ENCODE peak calls at places on chromosomes 13 and 19, in eight cellular contexts. Q, A, M, E, X, N, J and I are unnamed samples.
A peak's percentile ranks its signal among the peaks of the same experiment; 100 is the strongest.

GRCh38 chr13:29684441-29684840 is 89.0 kb upstream of the SLC7A1 start:
- DNase-seq in J (no peak), E (no peak), Q (peak; percentile 59), X (no peak), N (no peak), M (no peak), A (no peak), I (no peak)

GRCh38 chr13:101624210-101624922 is 171.9 kb downstream of the ITGBL1 start:
- DNase-seq in X (no peak), J (peak; percentile 7), A (no peak), N (no peak), Q (no peak), M (no peak), E (no peak), I (no peak)

GRCh38 chr19:40302224-40303011 is 17.3 kb upstream of the AKT2 start:
- DNase-seq in A (no peak), M (no peak), X (no peak), N (no peak), E (no peak), Q (no peak), J (no peak), I (no peak)

GRCh38 chr19:31070126-31070525 is 279.1 kb downstream of the TSHZ3 start:
- DNase-seq in M (no peak), E (no peak), Q (no peak), X (no peak), J (no peak), N (no peak), A (no peak), I (no peak)

GRCh38 chr13:72990883-72991282 is 67.9 kb upstream of the KLF5 start:
- DNase-seq in M (no peak), A (no peak), J (no peak), E (peak; percentile 3), X (no peak), Q (no peak), N (no peak), I (no peak)

GRCh38 chr19:29329460-29330134 is 116.6 kb upstream of the UQCRFS1 start:
- DNase-seq in E (no peak), X (no peak), A (no peak), Q (no peak), M (no peak), J (no peak), N (no peak), I (no peak)

GRCh38 chr13:34793301-34793700 is 148.8 kb upstream of the NBEA start:
- DNase-seq in A (no peak), X (no peak), E (no peak), N (no peak), Q (no peak), J (no peak), M (no peak), I (no peak)

GRCh38 chr13:23642110-23642509 is 71.9 kb downstream of the TNFRSF19 start:
- DNase-seq in Q (no peak), N (no peak), E (no peak), A (no peak), X (no peak), J (no peak), M (no peak), I (no peak)

GRCh38 chr13:71801781-71802180 is 65.2 kb downstream of the DACH1 start:
- DNase-seq in Q (no peak), A (no peak), E (no peak), J (no peak), N (no peak), X (no peak), M (no peak), I (no peak)

GRCh38 chr13:111325941-111326620 is 5.6 kb downstream of the TEX29 start:
- DNase-seq in M (no peak), A (no peak), X (no peak), J (no peak), Q (no peak), E (no peak), N (no peak), I (no peak)

GRCh38 chr13:108322206-108322824 is 52.8 kb downstream of the TNFSF13B start:
- DNase-seq in Q (peak; percentile 60), J (no peak), N (peak; percentile 1), M (peak; percentile 21), X (no peak), E (peak; percentile 60), A (no peak), I (no peak)

GRCh38 chr19:30280018-30280417 is 92.2 kb upstream of the ZNF536 start:
- DNase-seq in X (no peak), E (no peak), A (no peak), N (no peak), J (no peak), Q (no peak), M (no peak), I (no peak)

GRCh38 chr19:34432797-34433196 is 4.6 kb downstream of the UBA2 start:
- DNase-seq in Q (peak; percentile 71), N (no peak), A (no peak), E (peak; percentile 57), J (peak; percentile 69), M (no peak), X (no peak), I (no peak)

GRCh38 chr19:38619361-38620174 is 580 bp downstream of the EIF3K start:
- DNase-seq in X (no peak), A (no peak), Q (no peak), N (no peak), E (no peak), J (no peak), M (no peak), I (no peak)

GRCh38 chr13:24203726-24204295 is 43.3 kb downstream of the SPATA13 start:
- DNase-seq in N (no peak), A (no peak), X (no peak), M (no peak), E (no peak), Q (no peak), J (no peak), I (no peak)

GRCh38 chr19:32969549-32969948 is 2.2 kb downstream of the CEP89 start:
- DNase-seq in M (no peak), J (no peak), Q (no peak), E (no peak), N (no peak), X (no peak), A (no peak), I (no peak)

GRCh38 chr13:45337803-45338202 is 3.2 kb downstream of the TPT1 start:
- DNase-seq in N (no peak), E (no peak), J (no peak), M (no peak), X (no peak), A (no peak), Q (no peak), I (no peak)

GRCh38 chr19:50911206-50912101 is at the start of gene KLK4:
- DNase-seq in A (no peak), E (no peak), J (no peak), N (no peak), M (no peak), Q (no peak), X (no peak), I (no peak)

GRCh38 chr19:50908311-50908710 is 2.9 kb downstream of the KLK4 start:
- DNase-seq in E (no peak), J (no peak), X (no peak), A (no peak), M (no peak), Q (no peak), N (no peak), I (no peak)

GRCh38 chr19:50910722-50911121 is 473 bp downstream of the KLK4 start:
- DNase-seq in J (no peak), M (no peak), Q (no peak), A (no peak), E (no peak), N (no peak), X (no peak), I (no peak)

GRCh38 chr19:50912102-50912599 is 956 bp upstream of the KLK4 start:
- DNase-seq in X (no peak), J (no peak), M (no peak), A (no peak), E (no peak), Q (no peak), N (no peak), I (no peak)

GRCh38 chr19:50909240-50910070 is 1.7 kb downstream of the KLK4 start:
- DNase-seq in M (no peak), A (peak; percentile 19), E (peak; percentile 40), Q (peak; percentile 44), X (peak; percentile 89), J (no peak), N (no peak), I (no peak)
- H3K4me3 ChIP-seq in M (no peak overlapping the region), A (no peak overlapping the region), E (no peak overlapping the region), Q (no peak overlapping the region), X (no peak overlapping the region), J (no peak overlapping the region), N (no peak overlapping the region), I (no peak overlapping the region)

DNA sequence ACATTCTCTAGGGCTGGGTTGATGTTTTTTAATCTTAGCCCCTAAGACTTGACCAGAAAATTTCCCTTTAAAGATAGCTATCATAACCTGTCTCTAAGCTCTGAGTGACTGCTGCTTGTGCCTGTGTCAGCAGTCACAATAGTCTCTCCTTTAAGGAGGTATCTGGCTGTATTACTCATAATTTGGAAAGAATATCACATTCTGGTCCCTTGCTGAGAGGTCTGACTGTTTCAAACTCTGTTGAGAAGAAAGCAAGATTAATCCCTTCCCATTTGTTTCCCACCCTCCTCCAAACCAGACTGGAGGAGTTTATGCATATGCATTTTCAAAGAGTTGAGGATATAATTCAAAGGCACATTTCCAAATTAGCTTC is 2.3 kb downstream of the HTR2A start:
- DNase-seq in E (no peak), Q (peak; percentile 60), M (no peak), A (no peak), N (no peak), J (no peak), X (no peak), I (no peak)
- H3K4me3 ChIP-seq in E (peak overlapping the region; percentile 64), Q (peak overlapping the region; percentile 63), M (peak overlapping the region; percentile 49), A (peak overlapping the region; percentile 69), N (no peak overlapping the region), J (peak overlapping the region; percentile 50), X (no peak overlapping the region), I (peak overlapping the region; percentile 68)

DNA sequence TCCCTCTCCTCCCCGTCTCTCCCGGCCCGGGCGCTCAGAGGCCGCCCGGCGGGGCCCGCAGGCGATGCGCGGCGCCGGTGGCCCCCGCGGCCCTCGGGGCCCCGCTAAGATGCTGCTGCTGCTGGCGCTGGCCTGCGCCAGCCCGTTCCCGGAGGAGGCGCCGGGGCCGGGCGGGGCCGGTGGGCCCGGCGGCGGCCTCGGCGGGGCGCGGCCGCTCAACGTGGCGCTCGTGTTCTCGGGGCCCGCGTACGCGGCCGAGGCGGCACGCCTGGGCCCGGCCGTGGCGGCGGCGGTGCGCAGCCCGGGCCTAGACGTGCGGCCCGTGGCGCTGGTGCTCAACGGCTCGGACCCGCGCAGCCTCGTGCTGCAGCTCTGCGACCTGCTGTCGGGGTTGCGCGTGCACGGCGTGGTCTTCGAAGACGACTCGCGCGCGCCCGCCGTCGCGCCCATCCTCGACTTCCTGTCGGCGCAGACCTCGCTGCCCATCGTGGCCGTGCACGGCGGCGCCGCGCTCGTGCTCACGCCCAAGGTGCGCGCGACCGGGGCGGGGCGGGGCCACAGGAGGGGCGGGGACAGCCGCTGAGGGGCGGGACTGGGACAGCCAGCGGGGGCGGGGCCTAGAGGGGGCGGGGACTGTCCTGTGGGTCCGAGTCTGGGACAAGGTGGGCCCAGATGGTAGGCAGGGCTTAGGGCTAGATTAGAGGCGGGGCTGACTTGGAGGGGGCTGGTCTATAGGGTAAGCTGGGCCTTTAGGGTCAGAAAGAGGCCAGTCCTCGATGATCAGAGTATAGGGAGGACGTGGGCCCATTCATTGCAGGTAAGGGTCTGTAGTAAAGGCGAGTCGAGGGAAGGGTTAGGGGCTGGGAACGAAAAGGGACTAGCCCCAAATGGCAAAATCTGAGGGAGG is 5.1 kb downstream of the GRIN2D start:
- DNase-seq in Q (peak; percentile 83), X (peak; percentile 93), M (no peak), J (peak; percentile 52), A (peak; percentile 83), N (peak; percentile 49), E (peak; percentile 90), I (peak; percentile 91)
- H3K4me3 ChIP-seq in Q (peak overlapping the region; percentile 62), X (no peak overlapping the region), M (peak overlapping the region; percentile 50), J (peak overlapping the region; percentile 28), A (peak overlapping the region; percentile 52), N (peak overlapping the region; percentile 65), E (peak overlapping the region; percentile 56), I (peak overlapping the region; percentile 34)

GRCh38 chr19:51002101-51002532 is 713 bp upstream of the KLK8 start:
- DNase-seq in J (no peak), M (no peak), E (no peak), N (no peak), X (no peak), Q (no peak), A (no peak), I (no peak)
- H3K4me3 ChIP-seq in J (no peak overlapping the region), M (no peak overlapping the region), E (no peak overlapping the region), N (peak overlapping the region; percentile 87), X (no peak overlapping the region), Q (no peak overlapping the region), A (no peak overlapping the region), I (no peak overlapping the region)